ENCODE peak calls at places on chromosomes 5 and 9, in five cellular contexts. P is K562, X is GM12878, K is GM12891, T is SK-N-SH. G is an unnamed sample.

GRCh38 chr5:134083517-134083916 is 31.0 kb upstream of the TCF7 start:
- DNase-seq in P (no peak), X (no peak), K (no peak), T (no peak), G (no peak)

GRCh38 chr5:172443441-172444109 is 10.8 kb downstream of the SH3PXD2B start:
- DNase-seq in P (peak; percentile 33), X (no peak), K (no peak), T (peak; percentile 67), G (no peak)

GRCh38 chr9:19431361-19432171 is 22.8 kb downstream of the ACER2 start:
- DNase-seq in P (no peak), X (no peak), K (no peak), T (no peak), G (no peak)

GRCh38 chr9:71349218-71349617 is 227.8 kb upstream of the TRPM3 start:
- DNase-seq in P (no peak), X (no peak), K (no peak), T (no peak), G (no peak)

GRCh38 chr5:165607026-165607425 is 2101.6 kb downstream of the MAT2B start:
- DNase-seq in P (no peak), X (no peak), K (no peak), T (no peak), G (no peak)

GRCh38 chr5:53448851-53449250 is 31.6 kb upstream of the FST start:
- DNase-seq in P (no peak), X (no peak), K (no peak), T (no peak), G (no peak)

GRCh38 chr5:150075806-150076205 is 10.5 kb downstream of the CSF1R start:
- DNase-seq in P (peak; percentile 40), X (no peak), K (no peak), T (peak; percentile 29), G (no peak)

GRCh38 chr9:38046669-38047300 is 22.2 kb downstream of the SHB start:
- DNase-seq in P (no peak), X (no peak), K (no peak), T (no peak), G (no peak)

GRCh38 chr9:110950041-110950645 is 88.1 kb downstream of the LPAR1 start:
- DNase-seq in P (no peak), X (no peak), K (no peak), T (no peak), G (no peak)

GRCh38 chr5:138650999-138651766 is 76.0 kb upstream of the HSPA9 start:
- DNase-seq in P (no peak), X (no peak), K (no peak), T (no peak), G (no peak)

GRCh38 chr9:78439866-78440830 is 143.2 kb downstream of the PSAT1 start:
- DNase-seq in P (no peak), X (no peak), K (no peak), T (peak; percentile 30), G (no peak)

GRCh38 chr9:5493597-5494511 is 16.5 kb upstream of the PDCD1LG2 start:
- DNase-seq in P (peak; percentile 36), X (peak; percentile 96), K (peak; percentile 24), T (no peak), G (no peak)

GRCh38 chr9:18438951-18439350 is 35.0 kb upstream of the ADAMTSL1 start:
- DNase-seq in P (no peak), X (no peak), K (no peak), T (no peak), G (no peak)

GRCh38 chr9:127307802-127308201 is 43.2 kb downstream of the GARNL3 start:
- DNase-seq in P (no peak), X (no peak), K (no peak), T (no peak), G (no peak)

GRCh38 chr9:107472581-107473335 is 16.8 kb downstream of the KLF4 start:
- DNase-seq in P (no peak), X (no peak), K (no peak), T (no peak), G (no peak)

GRCh38 chr5:93791520-93791972 is 50.1 kb upstream of the POU5F2 start:
- DNase-seq in P (no peak), X (no peak), K (no peak), T (no peak), G (no peak)

GRCh38 chr9:96875460-96876142 is 21.3 kb upstream of the ZNF782 start:
- DNase-seq in P (no peak), X (peak; percentile 51), K (peak; percentile 46), T (peak; percentile 88), G (peak; percentile 42)

GRCh38 chr9:75064307-75065025 is 23.5 kb downstream of the NMRK1 start:
- DNase-seq in P (no peak), X (no peak), K (no peak), T (no peak), G (no peak)

GRCh38 chr5:68848086-68848485 is 245.7 kb upstream of the SLC30A5 start:
- DNase-seq in P (no peak), X (no peak), K (no peak), T (no peak), G (no peak)

GRCh38 chr9:88733651-88734470 is 198.9 kb downstream of the NXNL2 start:
- DNase-seq in P (no peak), X (no peak), K (no peak), T (no peak), G (no peak)

GRCh38 chr9:138099803-138100598 is 222.4 kb downstream of the CACNA1B start:
- DNase-seq in P (no peak), X (no peak), K (no peak), T (peak; percentile 19), G (no peak)

GRCh38 chr5:170120576-170120975 is 14.9 kb downstream of the FOXI1 start:
- DNase-seq in P (no peak), X (no peak), K (no peak), T (no peak), G (no peak)

GRCh38 chr5:169020102-169020501 is 280.8 kb downstream of the SLIT3 start:
- DNase-seq in P (peak; percentile 23), X (no peak), K (no peak), T (peak; percentile 18), G (no peak)

GRCh38 chr5:80229902-80230255 is 26.0 kb downstream of the SERINC5 start:
- DNase-seq in P (no peak), X (no peak), K (no peak), T (no peak), G (no peak)

GRCh38 chr9:119967867-119968535 is 598.8 kb upstream of the BRINP1 start:
- DNase-seq in P (no peak), X (no peak), K (no peak), T (no peak), G (no peak)

GRCh38 chr5:17431272-17432050 is 66.6 kb upstream of the TAF11L2 start:
- DNase-seq in P (no peak), X (no peak), K (no peak), T (no peak), G (no peak)

GRCh38 chr9:110526426-110526825 is 53.1 kb downstream of the SVEP1 start:
- DNase-seq in P (no peak), X (no peak), K (no peak), T (no peak), G (no peak)

GRCh38 chr5:96297290-96297689 is 135.8 kb downstream of the PCSK1 start:
- DNase-seq in P (no peak), X (no peak), K (no peak), T (peak; percentile 30), G (no peak)

GRCh38 chr9:103364753-103365152 is 369.6 kb downstream of the CYLC2 start:
- DNase-seq in P (no peak), X (no peak), K (no peak), T (no peak), G (no peak)

GRCh38 chr9:70003786-70004185 is 39.9 kb upstream of the MAMDC2 start:
- DNase-seq in P (no peak), X (no peak), K (no peak), T (no peak), G (no peak)

GRCh38 chr9:82255533-82255932 is 267.0 kb downstream of the SPATA31D1 start:
- DNase-seq in P (no peak), X (no peak), K (no peak), T (peak; percentile 4), G (no peak)

GRCh38 chr5:30540150-30540549 is 653.3 kb upstream of the CDH6 start:
- DNase-seq in P (no peak), X (no peak), K (no peak), T (no peak), G (no peak)

GRCh38 chr9:69134412-69134811 is 39.7 kb upstream of the TJP2 start:
- DNase-seq in P (no peak), X (no peak), K (no peak), T (no peak), G (no peak)

GRCh38 chr9:15824310-15824709 is 271.5 kb downstream of the CCDC171 start:
- DNase-seq in P (no peak), X (no peak), K (no peak), T (no peak), G (no peak)

GRCh38 chr9:130854835-130855234 is 19.8 kb downstream of the ABL1 start:
- DNase-seq in P (no peak), X (no peak), K (no peak), T (no peak), G (no peak)

GRCh38 chr9:114852050-114852594 is 46.3 kb upstream of the TNFSF15 start:
- DNase-seq in P (no peak), X (no peak), K (no peak), T (no peak), G (no peak)
- TF ChIP-seq TAF1 in P (no peak), X (no peak), K (no peak), T (no peak), G (no peak)

DNA sequence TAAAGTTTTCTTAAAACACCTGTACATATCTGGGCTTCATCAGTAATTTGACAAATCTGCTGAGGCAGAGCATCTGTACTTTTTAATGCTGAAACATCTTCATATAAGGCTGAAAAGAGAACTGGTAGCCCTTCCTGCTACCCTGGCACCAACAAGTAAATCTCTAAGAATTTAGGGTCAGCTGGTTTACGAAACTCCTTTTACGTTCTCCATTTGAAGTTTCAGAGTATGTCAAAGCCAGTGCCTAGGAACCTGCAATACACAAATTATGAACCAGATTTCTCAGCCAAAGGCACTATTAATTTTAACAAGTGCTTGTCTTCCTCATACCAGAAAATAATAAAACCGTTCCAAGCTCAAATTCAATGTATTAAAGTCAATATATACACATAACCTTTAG is 3.8 kb downstream of the ZFAND5 start:
- DNase-seq in P (no peak), X (no peak), K (no peak), T (no peak), G (no peak)
- TF ChIP-seq POLR2AphosphoS5 in P (no peak), X (no peak), K (no peak), T (no peak), G (no peak)

GRCh38 chr5:72555871-72556270 is 48.7 kb upstream of the ZNF366 start:
- DNase-seq in P (no peak), X (no peak), K (no peak), T (no peak), G (no peak)
- TF ChIP-seq TAF1 in P (no peak), X (no peak), K (no peak), T (no peak), G (no peak)

GRCh38 chr5:124580512-124580911 is 165.9 kb downstream of the ZNF608 start:
- DNase-seq in P (no peak), X (no peak), K (no peak), T (no peak), G (no peak)

GRCh38 chr5:124584991-124585715 is 161.3 kb downstream of the ZNF608 start:
- DNase-seq in P (no peak), X (no peak), K (no peak), T (no peak), G (no peak)

GRCh38 chr5:124581866-124582650 is 164.4 kb downstream of the ZNF608 start:
- DNase-seq in P (no peak), X (no peak), K (no peak), T (no peak), G (no peak)

GRCh38 chr5:124583469-124584350 is 162.7 kb downstream of the ZNF608 start:
- DNase-seq in P (peak; percentile 28), X (peak; percentile 89), K (peak; percentile 33), T (no peak), G (peak; percentile 19)

GRCh38 chr5:124580925-124581821 is 165.3 kb downstream of the ZNF608 start:
- DNase-seq in P (no peak), X (no peak), K (no peak), T (peak; percentile 34), G (no peak)
- TF ChIP-seq POLR2AphosphoS5 in P (no peak), X (no peak), K (no peak), T (no peak), G (no peak)

G was measured in GM12892.